ENCODE peak calls at places on chromosome X, in four cellular contexts. J is psoas muscle, R is GM10248, S is adrenal gland. D is an unnamed sample.

GRCh38 chrX:69361286-69361926 is 142.7 kb upstream of the NALF2 start:
- DNase-seq in S (no peak), R (no peak), J (no peak), D (no peak)

GRCh38 chrX:11664211-11664888 is 1.4 kb downstream of the ARHGAP6 start:
- DNase-seq in J (peak), S (no peak), R (peak), D (no peak)

GRCh38 chrX:111483140-111483539 is 28.3 kb upstream of the SERTM2 start:
- DNase-seq in S (no peak), J (no peak), R (no peak), D (no peak)

GRCh38 chrX:103585421-103586313 is at the start of gene TCEAL4:
- DNase-seq in J (peak), R (peak), S (peak), D (peak)

GRCh38 chrX:153307546-153308175 is 13.9 kb downstream of the PNMA6F start:
- DNase-seq in R (no peak), J (no peak), S (peak), D (no peak)

GRCh38 chrX:12919051-12919450 is 12.6 kb downstream of the TLR8 start:
- DNase-seq in S (no peak), R (no peak), J (no peak), D (no peak)

GRCh38 chrX:17374619-17375360 is at the start of gene NHS:
- DNase-seq in J (peak), S (peak), R (no peak), D (peak)

GRCh38 chrX:54288277-54288676 is 69.6 kb downstream of the WNK3 start:
- DNase-seq in R (no peak), S (no peak), J (no peak), D (no peak)

GRCh38 chrX:13412208-13412600 is 92.4 kb upstream of the ATXN3L start:
- DNase-seq in J (no peak), R (no peak), S (no peak), D (no peak)

GRCh38 chrX:68822641-68823410 is 6.0 kb upstream of the EFNB1 start:
- DNase-seq in S (peak), R (peak), J (peak), D (peak)

GRCh38 chrX:30065226-30065625 is 150.1 kb upstream of the MAGEB2 start:
- DNase-seq in J (no peak), S (no peak), R (no peak), D (no peak)

D was measured in NCI-H510A.